ENCODE peak calls at places on chromosomes 12 and 14, in ten cellular contexts. Y is A549, S is tibial nerve, E is upper lobe of left lung, L is transverse colon, R is GM12878, H is HepG2, M is stomach, D is ovary, A is suprapubic skin. O is an unnamed sample.

GRCh38 chr12:18658829-18659228 is 79.0 kb downstream of the PLCZ1 start:
- DNase-seq in Y (no peak), S (no peak), E (no peak), L (no peak), R (no peak), H (no peak), M (no peak), D (no peak), A (no peak), O (no peak)

GRCh38 chr14:89614009-89614691 is 197.1 kb upstream of the FOXN3 start:
- DNase-seq in Y (no peak), S (no peak), E (no peak), L (no peak), R (no peak), H (no peak), M (no peak), D (no peak), A (no peak), O (no peak)

GRCh38 chr14:94938016-94938415 is 168.1 kb upstream of the GSC start:
- DNase-seq in Y (no peak), S (no peak), E (no peak), L (no peak), R (no peak), H (no peak), M (no peak), D (no peak), A (no peak), O (no peak)

GRCh38 chr12:52191841-52192791 is at the start of gene KRT80:
- DNase-seq in Y (peak; percentile 99), S (peak; percentile 73), E (peak; percentile 79), L (peak; percentile 84), R (no peak), H (peak; percentile 86), M (peak; percentile 89), D (peak; percentile 92), A (peak; percentile 93), O (peak; percentile 85)

GRCh38 chr12:122886851-122887816 is 8.8 kb downstream of the VPS37B start:
- DNase-seq in Y (peak; percentile 85), S (no peak), E (no peak), L (peak; percentile 71), R (peak; percentile 84), H (no peak), M (peak; percentile 46), D (no peak), A (no peak), O (no peak)

GRCh38 chr12:59548930-59549329 is 46.9 kb upstream of the SLC16A7 start:
- DNase-seq in Y (no peak), S (no peak), E (no peak), L (no peak), R (no peak), H (no peak), M (peak; percentile 33), D (no peak), A (no peak), O (no peak)

GRCh38 chr12:101552277-101552676 is 42.5 kb upstream of the MYBPC1 start:
- DNase-seq in Y (no peak), S (no peak), E (no peak), L (no peak), R (no peak), H (no peak), M (no peak), D (peak; percentile 30), A (no peak), O (no peak)

GRCh38 chr12:67002711-67003110 is 266.4 kb upstream of the CAND1 start:
- DNase-seq in Y (no peak), S (no peak), E (no peak), L (no peak), R (no peak), H (no peak), M (no peak), D (no peak), A (no peak), O (no peak)

DNA sequence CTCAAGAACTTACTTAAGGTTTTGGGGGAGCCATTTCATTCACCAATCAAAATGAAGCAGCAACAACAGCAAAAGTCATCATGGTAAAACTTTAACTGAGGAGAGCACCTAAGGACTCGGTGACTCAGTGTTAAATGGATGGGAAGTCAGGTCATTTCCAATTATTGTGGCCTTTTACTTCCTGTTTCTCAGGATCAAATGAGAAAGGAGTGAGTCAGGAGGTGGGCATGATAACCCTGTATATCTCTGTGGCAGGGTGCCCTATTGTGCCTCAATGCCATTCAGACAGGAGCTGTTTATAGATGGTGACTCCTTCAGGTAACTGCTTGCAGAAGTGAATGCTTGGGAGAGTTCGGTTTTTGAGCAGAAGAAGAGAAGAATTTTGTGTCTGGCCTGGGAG is 135.5 kb upstream of the CPM start:
- DNase-seq in Y (peak; percentile 80), S (no peak), E (no peak), L (peak; percentile 59), R (no peak), H (peak; percentile 46), M (peak; percentile 53), D (no peak), A (no peak), O (no peak)
- TF ChIP-seq EP300 in Y (no peak), S (no peak), E (no peak), L (no peak), R (no peak), H (no peak), M (no peak), D (no peak), A (no peak), O (peak; percentile 59)

DNA sequence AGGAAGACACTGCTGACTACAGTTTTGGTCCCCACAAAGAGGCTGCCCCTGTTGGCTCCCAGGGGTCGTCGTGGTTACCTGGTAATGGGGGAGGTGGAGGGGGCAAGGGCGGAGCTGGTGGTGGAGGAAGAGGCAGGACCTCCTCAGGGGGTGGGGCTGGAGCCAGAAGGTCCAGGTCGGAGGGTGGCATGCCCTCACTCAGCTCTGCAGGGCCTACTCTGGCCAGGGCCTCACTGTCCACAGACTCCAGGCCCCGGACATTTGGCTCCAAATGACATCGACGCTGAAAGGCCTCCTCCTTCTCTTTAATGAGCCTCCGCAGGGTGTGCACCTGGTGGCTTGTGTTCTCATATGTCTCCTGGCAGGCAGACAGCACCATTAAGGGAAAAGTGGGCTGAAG is 28.5 kb downstream of the PRPF40B start:
- DNase-seq in Y (no peak), S (no peak), E (no peak), L (no peak), R (no peak), H (no peak), M (no peak), D (no peak), A (no peak), O (no peak)
- TF ChIP-seq EP300 in Y (no peak), S (no peak), E (no peak), L (no peak), R (no peak), H (no peak), M (no peak), D (no peak), A (no peak), O (no peak)

GRCh38 chr12:54231236-54231635 is 42.5 kb upstream of the SMUG1 start:
- DNase-seq in Y (no peak), S (no peak), E (no peak), L (no peak), R (no peak), H (no peak), M (no peak), D (no peak), A (no peak), O (no peak)

GRCh38 chr12:54228471-54228870 is 39.7 kb upstream of the SMUG1 start:
- DNase-seq in Y (no peak), S (no peak), E (no peak), L (no peak), R (no peak), H (no peak), M (no peak), D (no peak), A (no peak), O (no peak)

GRCh38 chr12:54229624-54230212 is 40.9 kb upstream of the SMUG1 start:
- DNase-seq in Y (peak; percentile 66), S (no peak), E (no peak), L (no peak), R (no peak), H (no peak), M (no peak), D (peak; percentile 35), A (peak; percentile 75), O (no peak)

GRCh38 chr12:54230555-54230954 is 41.8 kb upstream of the SMUG1 start:
- DNase-seq in Y (no peak), S (no peak), E (no peak), L (no peak), R (no peak), H (no peak), M (no peak), D (no peak), A (no peak), O (no peak)

GRCh38 chr12:54232790-54233189 is 44.0 kb upstream of the SMUG1 start:
- DNase-seq in Y (no peak), S (peak; percentile 38), E (no peak), L (no peak), R (no peak), H (no peak), M (no peak), D (no peak), A (no peak), O (no peak)
- TF ChIP-seq EP300 in Y (no peak), S (no peak), E (no peak), L (no peak), R (no peak), H (no peak), M (no peak), D (no peak), A (no peak), O (no peak)

GRCh38 chr14:68000516-68000915 is 180.9 kb downstream of the RAD51B start:
- DNase-seq in Y (no peak), S (no peak), E (no peak), L (no peak), R (no peak), H (no peak), M (no peak), D (no peak), A (no peak), O (no peak)

GRCh38 chr14:67998804-67999203 is 179.2 kb downstream of the RAD51B start:
- DNase-seq in Y (no peak), S (no peak), E (no peak), L (no peak), R (no peak), H (no peak), M (no peak), D (no peak), A (no peak), O (no peak)

GRCh38 chr14:67996235-67996634 is 176.7 kb downstream of the RAD51B start:
- DNase-seq in Y (no peak), S (no peak), E (no peak), L (no peak), R (no peak), H (no peak), M (no peak), D (no peak), A (no peak), O (no peak)

GRCh38 chr14:67999693-68000384 is 180.3 kb downstream of the RAD51B start:
- DNase-seq in Y (peak; percentile 45), S (no peak), E (no peak), L (no peak), R (no peak), H (no peak), M (no peak), D (no peak), A (no peak), O (no peak)

DNA sequence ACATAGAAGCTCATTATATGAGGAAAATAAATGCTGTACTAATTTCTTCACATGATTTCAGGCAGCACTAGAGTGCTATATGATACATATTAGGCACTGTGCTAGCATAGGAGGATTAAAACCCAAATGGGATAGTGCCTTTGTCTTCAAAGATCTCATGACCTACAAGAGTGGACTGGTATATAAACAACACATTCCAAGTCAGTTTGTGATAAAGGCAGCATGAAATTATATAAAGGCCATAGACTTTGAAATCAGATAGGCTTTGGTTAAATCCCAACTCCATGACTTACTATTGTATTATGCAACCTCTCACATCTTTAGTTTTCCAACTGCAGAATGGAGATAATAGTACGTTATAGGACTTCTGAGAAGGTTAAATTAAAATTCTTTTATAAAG is 179.7 kb downstream of the RAD51B start:
- DNase-seq in Y (no peak), S (no peak), E (no peak), L (no peak), R (no peak), H (no peak), M (no peak), D (no peak), A (no peak), O (no peak)
- TF ChIP-seq EP300 in Y (no peak), S (no peak), E (no peak), L (no peak), R (no peak), H (no peak), M (no peak), D (no peak), A (no peak), O (no peak)

O was measured in SK-N-SH.